ENCODE peak calls at places on chromosomes 5 and 9, in four cellular contexts. I is cardiac muscle cell, T is astrocyte of the spinal cord, J is fibroblast of lung. X is an unnamed sample.

GRCh38 chr9:25716220-25716872 is 38.1 kb upstream of the TUSC1 start:
- DNase-seq in J (peak), I (peak), T (peak), X (peak)

GRCh38 chr9:89427621-89428221 is 70.2 kb downstream of the SEMA4D start:
- DNase-seq in J (no peak), T (no peak), I (no peak), X (no peak)

GRCh38 chr5:142433526-142434321 is 108.9 kb upstream of the SPRY4 start:
- DNase-seq in T (peak), I (no peak), J (peak), X (peak)

GRCh38 chr5:37966291-37966690 is 126.5 kb upstream of the GDNF start:
- DNase-seq in T (no peak), J (no peak), I (no peak), X (no peak)

GRCh38 chr9:127676636-127677035 is 30.2 kb upstream of the CFAP157 start:
- DNase-seq in I (no peak), J (peak), T (no peak), X (peak)

GRCh38 chr5:118698774-118699173 is 289.6 kb downstream of the DTWD2 start:
- DNase-seq in I (peak), J (no peak), T (no peak), X (no peak)

GRCh38 chr9:97411789-97412627 is at the start of gene TDRD7:
- DNase-seq in J (peak), T (peak), I (peak), X (peak)

GRCh38 chr9:14423816-14424261 is 109.9 kb upstream of the NFIB start:
- DNase-seq in J (peak), T (peak), I (no peak), X (peak)

GRCh38 chr5:169628891-169629290 is 8.2 kb upstream of the DOCK2 start:
- DNase-seq in J (peak), I (no peak), T (peak), X (peak)

GRCh38 chr5:128227984-128228383 is 144.4 kb downstream of the SLC12A2 start:
- DNase-seq in T (peak), J (peak), I (no peak), X (peak)

GRCh38 chr9:36603006-36603405 is 30.3 kb downstream of the MELK start:
- DNase-seq in J (peak), I (no peak), T (peak), X (peak)

GRCh38 chr5:5560016-5560415 is 137.5 kb downstream of the ICE1 start:
- DNase-seq in T (no peak), I (no peak), J (no peak), X (no peak)

GRCh38 chr5:178388381-178389030 is 155.9 kb upstream of the PHYKPL start:
- DNase-seq in T (no peak), I (no peak), J (peak), X (peak)

GRCh38 chr9:127966416-127967150 is 14.2 kb downstream of the EEIG1 start:
- DNase-seq in I (no peak), J (no peak), T (no peak), X (no peak)

GRCh38 chr9:36985061-36985768 is 48.9 kb downstream of the PAX5 start:
- DNase-seq in I (no peak), J (no peak), T (no peak), X (no peak)

GRCh38 chr5:61347088-61347487 is 15.0 kb downstream of the ZSWIM6 start:
- DNase-seq in J (no peak), I (no peak), T (no peak), X (no peak)

GRCh38 chr9:89425024-89425805 is 72.7 kb downstream of the SEMA4D start:
- DNase-seq in J (peak), I (no peak), T (peak), X (no peak)

GRCh38 chr5:64074533-64074932 is 91.1 kb upstream of the RNF180 start:
- DNase-seq in I (peak), J (peak), T (peak), X (peak)

GRCh38 chr9:122265265-122265900 is 701 bp downstream of the MRRF start:
- DNase-seq in I (no peak), J (peak), T (peak), X (peak)

GRCh38 chr9:93304574-93305496 is 120.9 kb downstream of the WNK2 start:
- DNase-seq in T (peak), J (peak), I (peak), X (peak)

GRCh38 chr9:68981825-68982224 is 32.1 kb downstream of the PRKACG start:
- DNase-seq in T (no peak), J (no peak), I (no peak), X (no peak)

GRCh38 chr5:107858324-107858723 is 187.6 kb upstream of the EFNA5 start:
- DNase-seq in I (no peak), J (no peak), T (no peak), X (no peak)

GRCh38 chr9:101383361-101383760 is 1.4 kb downstream of the BAAT start:
- DNase-seq in T (no peak), J (peak), I (no peak), X (no peak)

GRCh38 chr9:135926402-135927194 is 19.3 kb upstream of the CAMSAP1 start:
- DNase-seq in T (peak), J (peak), I (no peak), X (peak)

GRCh38 chr5:172496671-172497371 is 42.5 kb upstream of the SH3PXD2B start:
- DNase-seq in I (no peak), J (peak), T (peak), X (peak)

GRCh38 chr9:23555849-23556248 is 270.2 kb downstream of the ELAVL2 start:
- DNase-seq in I (no peak), T (peak), J (peak), X (no peak)

GRCh38 chr5:53423724-53424123 is 56.7 kb upstream of the FST start:
- DNase-seq in T (peak), J (peak), I (no peak), X (no peak)

GRCh38 chr5:22901885-22902284 is 48.7 kb upstream of the CDH12 start:
- DNase-seq in T (no peak), J (no peak), I (no peak), X (no peak)

GRCh38 chr5:446864-447263 is 3.9 kb downstream of the EXOC3 start:
- DNase-seq in J (peak), I (peak), T (peak), X (peak)

DNA sequence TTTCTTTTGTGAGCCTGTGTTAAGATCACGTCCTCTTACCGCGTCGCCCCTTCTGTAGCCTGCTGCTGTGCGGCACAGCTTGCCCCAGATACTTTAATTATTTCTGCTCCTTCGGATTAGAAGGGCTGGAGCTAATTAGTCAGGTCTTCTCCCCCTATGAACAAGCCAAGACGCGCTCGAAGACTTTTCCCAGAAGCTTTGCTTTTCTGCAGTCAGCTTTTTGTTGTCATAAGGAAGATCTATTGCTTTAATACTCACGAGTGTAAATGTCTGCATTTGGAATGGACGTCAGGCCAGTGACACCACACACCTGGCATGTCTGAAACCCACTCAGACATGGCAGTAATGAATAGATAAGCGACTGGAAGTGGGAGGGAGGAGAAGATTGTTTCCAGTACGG is 37.0 kb downstream of the PRUNE2 start:
- DNase-seq in I (no peak), J (peak), T (peak), X (no peak)
- H3K4me3 ChIP-seq in I (no peak), J (no peak), T (no peak), X (no peak)

GRCh38 chr5:126777257-126777973 is 479 bp downstream of the LMNB1 start:
- DNase-seq in I (peak), J (peak), T (peak), X (peak)
- TF ChIP-seq CTCF in I (peak), J (no peak), T (peak), X (no peak)

DNA sequence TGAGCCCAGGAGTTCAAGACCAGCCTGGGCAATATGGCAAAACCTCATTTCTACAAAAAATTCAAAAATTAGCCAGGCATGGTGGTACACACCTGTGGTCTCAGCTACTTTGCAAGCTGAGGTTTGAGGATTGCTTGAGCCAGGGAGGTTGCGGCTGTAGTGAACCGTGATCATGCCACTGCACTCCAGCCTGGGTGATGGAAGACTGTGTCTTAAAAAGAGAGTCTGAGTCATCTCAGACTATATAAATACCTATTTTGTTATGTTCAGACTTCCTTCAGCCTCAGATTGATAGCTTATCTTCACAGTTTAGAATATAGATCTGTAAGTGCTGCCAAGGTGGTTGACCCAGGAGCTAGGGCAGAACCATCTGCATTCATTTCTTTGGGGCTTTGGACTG is 1.6 kb upstream of the PAIP2 start:
- DNase-seq in I (no peak), J (peak), T (no peak), X (no peak)
- H3K4me3 ChIP-seq in I (no peak), J (no peak), T (no peak), X (no peak)

GRCh38 chr5:69217732-69218568 is 16.7 kb upstream of the CDK7 start:
- DNase-seq in I (peak), J (peak), T (peak), X (peak)
- TF ChIP-seq CTCF in I (no peak), J (peak), T (no peak), X (peak)

GRCh38 chr9:114098021-114098659 is 952 bp downstream of the KIF12 start:
- DNase-seq in J (no peak), I (peak), T (no peak), X (no peak)

GRCh38 chr9:114100536-114100935 is 1.4 kb upstream of the KIF12 start:
- DNase-seq in T (no peak), I (no peak), J (no peak), X (no peak)

GRCh38 chr9:114099523-114100270 is 605 bp upstream of the KIF12 start:
- DNase-seq in J (no peak), T (no peak), I (no peak), X (no peak)

GRCh38 chr9:114097613-114098020 is 1.5 kb downstream of the KIF12 start:
- DNase-seq in J (peak), T (no peak), I (no peak), X (peak)

DNA sequence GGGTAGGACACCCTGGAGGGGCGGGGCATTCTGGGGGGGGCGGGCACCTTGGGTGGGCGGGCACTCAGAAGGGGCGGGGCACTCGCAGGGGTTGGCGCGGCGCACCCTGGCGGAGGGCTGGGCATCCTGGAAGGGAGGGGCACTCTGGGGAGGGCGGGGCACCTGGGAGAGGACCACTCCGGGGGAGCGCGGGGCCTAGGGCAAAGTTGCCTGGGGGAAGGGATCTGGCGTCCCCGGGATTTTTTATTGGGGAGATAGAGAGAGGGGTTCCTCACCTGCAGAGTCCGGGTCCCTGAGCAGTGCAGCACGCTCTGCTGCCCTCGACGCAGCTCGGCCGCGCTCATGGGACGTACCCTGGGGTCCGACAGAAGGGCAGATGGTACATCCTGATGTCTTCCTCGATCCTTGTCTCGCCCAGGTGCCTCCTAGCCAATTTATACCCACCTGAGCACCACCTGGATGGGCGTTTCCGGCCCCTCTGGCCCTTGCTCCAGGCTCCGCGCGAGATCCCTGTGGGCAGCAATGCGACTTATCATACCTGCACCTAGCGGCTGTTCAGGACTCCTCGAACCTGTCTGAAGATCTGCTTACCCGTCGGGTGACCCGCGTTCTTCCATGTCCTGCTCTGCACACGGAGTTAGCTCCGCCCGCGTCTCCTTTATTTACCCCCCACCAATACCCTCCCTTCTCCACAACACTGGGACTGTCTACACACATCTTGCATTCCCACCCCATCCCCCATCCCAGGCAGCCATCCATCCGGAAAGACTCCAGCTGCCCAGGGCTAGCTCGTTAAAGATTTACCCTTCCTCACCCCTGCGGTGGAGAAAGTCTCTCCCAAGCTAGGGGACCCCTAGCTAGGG is at the start of gene KIF12:
- DNase-seq in T (no peak), J (no peak), I (peak), X (no peak)
- H3K4me3 ChIP-seq in T (peak), J (peak), I (peak), X (peak)

GRCh38 chr5:180290568-180291233 is 1.2 kb downstream of the MAPK9 start:
- DNase-seq in J (no peak), I (no peak), T (no peak), X (no peak)

GRCh38 chr5:180289966-180290365 is 1.9 kb downstream of the MAPK9 start:
- DNase-seq in J (no peak), I (no peak), T (no peak), X (no peak)

GRCh38 chr5:180291943-180292831 is at the start of gene MAPK9:
- DNase-seq in J (peak), T (peak), I (peak), X (peak)

GRCh38 chr5:180289433-180289832 is 2.5 kb downstream of the MAPK9 start:
- DNase-seq in I (no peak), T (no peak), J (no peak), X (no peak)

GRCh38 chr5:180291234-180291940 is 496 bp downstream of the MAPK9 start:
- DNase-seq in I (peak), T (no peak), J (no peak), X (no peak)
- TF ChIP-seq CTCF in I (peak), T (peak), J (peak), X (no peak)

GRCh38 chr5:135576075-135576599 is 2.7 kb downstream of the CXCL14 start:
- DNase-seq in T (peak), I (no peak), J (peak), X (peak)
- H3K4me3 ChIP-seq in T (no peak), I (no peak), J (no peak), X (no peak)

GRCh38 chr5:109691248-109691574 is 1.5 kb downstream of the MAN2A1 start:
- DNase-seq in J (no peak), I (no peak), T (no peak), X (no peak)
- TF ChIP-seq CTCF in J (no peak), I (no peak), T (no peak), X (no peak)

GRCh38 chr5:73213566-73213998 is 40.6 kb downstream of the TMEM174 start:
- DNase-seq in T (peak), I (no peak), J (peak), X (peak)

GRCh38 chr5:73214921-73215490 is 42.0 kb downstream of the TMEM174 start:
- DNase-seq in J (no peak), T (no peak), I (no peak), X (no peak)

GRCh38 chr5:73215891-73216610 is 43.1 kb downstream of the TMEM174 start:
- DNase-seq in J (peak), T (peak), I (peak), X (peak)

GRCh38 chr5:73218552-73219171 is 45.7 kb downstream of the TMEM174 start:
- DNase-seq in T (peak), J (peak), I (no peak), X (peak)

DNA sequence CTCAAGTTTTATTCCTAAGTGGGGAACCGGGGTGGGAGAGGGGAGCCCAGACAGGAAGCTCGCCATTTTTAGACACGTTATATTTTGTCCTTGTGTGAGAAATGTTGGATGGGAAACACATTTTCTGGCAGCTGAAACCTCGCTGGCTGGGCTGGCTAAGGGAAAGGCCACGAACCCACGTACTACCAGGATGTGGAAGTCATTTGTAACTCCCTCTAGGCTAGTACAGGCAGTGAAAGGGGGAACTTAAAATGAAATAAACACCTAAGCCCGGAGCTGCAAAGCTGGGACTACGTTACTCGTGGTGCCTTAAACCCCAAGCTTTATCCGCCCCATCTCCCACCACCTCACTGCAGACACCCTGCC is 42.5 kb downstream of the TMEM174 start:
- DNase-seq in J (no peak), T (no peak), I (no peak), X (peak)
- H3K4me3 ChIP-seq in J (peak), T (no peak), I (peak), X (peak)

GRCh38 chr9:130039504-130040147 is 3.4 kb downstream of the FNBP1 start:
- DNase-seq in T (no peak), I (no peak), J (peak), X (no peak)
- TF ChIP-seq CTCF in T (peak), I (peak), J (peak), X (no peak)

X was measured in cardiac fibroblast.